ENCODE peak calls at places on chromosomes 7 and 10, in eight cellular contexts. One of them, this sample, is unnamed.

GRCh38 chr10:11498399-11498798 is 113.1 kb downstream of the USP6NL start:
- DNase-seq in pancreas: no peak
- DNase-seq in caudate nucleus: no peak
- DNase-seq in Right ventricle myocardium inferior: no peak
- DNase-seq in astrocyte of the hippocampus: no peak
- DNase-seq in EL: no peak
- DNase-seq in Kasumi-1: no peak
- DNase-seq in SW 1271: no peak
- DNase-seq in this sample: no peak

GRCh38 chr10:124724279-124725027 is 19.7 kb downstream of the FAM53B start:
- DNase-seq in pancreas: no peak
- DNase-seq in caudate nucleus: peak
- DNase-seq in Right ventricle myocardium inferior: peak
- DNase-seq in astrocyte of the hippocampus: peak
- DNase-seq in EL: no peak
- DNase-seq in Kasumi-1: no peak
- DNase-seq in SW 1271: no peak
- DNase-seq in this sample: no peak

GRCh38 chr7:98810166-98810802 is 59.5 kb downstream of the TMEM130 start:
- DNase-seq in pancreas: no peak
- DNase-seq in caudate nucleus: no peak
- DNase-seq in Right ventricle myocardium inferior: no peak
- DNase-seq in astrocyte of the hippocampus: peak
- DNase-seq in EL: no peak
- DNase-seq in Kasumi-1: no peak
- DNase-seq in SW 1271: no peak
- DNase-seq in this sample: no peak

GRCh38 chr7:27944626-27945025 is 204.7 kb downstream of the TAX1BP1 start:
- DNase-seq in pancreas: no peak
- DNase-seq in caudate nucleus: no peak
- DNase-seq in Right ventricle myocardium inferior: no peak
- DNase-seq in astrocyte of the hippocampus: no peak
- DNase-seq in EL: no peak
- DNase-seq in Kasumi-1: no peak
- DNase-seq in SW 1271: no peak
- DNase-seq in this sample: no peak

GRCh38 chr10:16891375-16892313 is 74.4 kb upstream of the RSU1 start:
- DNase-seq in pancreas: no peak
- DNase-seq in caudate nucleus: no peak
- DNase-seq in Right ventricle myocardium inferior: peak
- DNase-seq in astrocyte of the hippocampus: peak
- DNase-seq in EL: peak
- DNase-seq in Kasumi-1: peak
- DNase-seq in SW 1271: peak
- DNase-seq in this sample: peak

GRCh38 chr7:77783111-77783510 is 15.1 kb downstream of the TMEM60 start:
- DNase-seq in pancreas: no peak
- DNase-seq in caudate nucleus: no peak
- DNase-seq in Right ventricle myocardium inferior: no peak
- DNase-seq in astrocyte of the hippocampus: no peak
- DNase-seq in EL: no peak
- DNase-seq in Kasumi-1: no peak
- DNase-seq in SW 1271: no peak
- DNase-seq in this sample: no peak

GRCh38 chr7:69695998-69696657 is 97.9 kb downstream of the AUTS2 start:
- DNase-seq in pancreas: no peak
- DNase-seq in caudate nucleus: no peak
- DNase-seq in Right ventricle myocardium inferior: no peak
- DNase-seq in astrocyte of the hippocampus: no peak
- DNase-seq in EL: no peak
- DNase-seq in Kasumi-1: no peak
- DNase-seq in SW 1271: no peak
- DNase-seq in this sample: no peak

GRCh38 chr7:42740410-42740809 is 171.5 kb downstream of the C7orf25 start:
- DNase-seq in pancreas: no peak
- DNase-seq in caudate nucleus: no peak
- DNase-seq in Right ventricle myocardium inferior: no peak
- DNase-seq in astrocyte of the hippocampus: no peak
- DNase-seq in EL: no peak
- DNase-seq in Kasumi-1: no peak
- DNase-seq in SW 1271: no peak
- DNase-seq in this sample: no peak

GRCh38 chr10:71816421-71816851 is 34.6 kb downstream of the PSAP start:
- DNase-seq in pancreas: no peak
- DNase-seq in caudate nucleus: no peak
- DNase-seq in Right ventricle myocardium inferior: no peak
- DNase-seq in astrocyte of the hippocampus: no peak
- DNase-seq in EL: no peak
- DNase-seq in Kasumi-1: no peak
- DNase-seq in SW 1271: no peak
- DNase-seq in this sample: no peak

GRCh38 chr10:53534428-53534827 is 761.8 kb upstream of the MBL2 start:
- DNase-seq in pancreas: no peak
- DNase-seq in caudate nucleus: no peak
- DNase-seq in Right ventricle myocardium inferior: no peak
- DNase-seq in astrocyte of the hippocampus: no peak
- DNase-seq in EL: no peak
- DNase-seq in Kasumi-1: no peak
- DNase-seq in SW 1271: no peak
- DNase-seq in this sample: no peak

GRCh38 chr10:87678302-87678701 is 18.6 kb downstream of the PAPSS2 start:
- DNase-seq in pancreas: no peak
- DNase-seq in caudate nucleus: no peak
- DNase-seq in Right ventricle myocardium inferior: no peak
- DNase-seq in astrocyte of the hippocampus: no peak
- DNase-seq in EL: no peak
- DNase-seq in Kasumi-1: no peak
- DNase-seq in SW 1271: no peak
- DNase-seq in this sample: no peak

GRCh38 chr10:48215148-48215982 is 59.1 kb downstream of the FRMPD2 start:
- DNase-seq in pancreas: peak
- DNase-seq in caudate nucleus: no peak
- DNase-seq in Right ventricle myocardium inferior: no peak
- DNase-seq in astrocyte of the hippocampus: peak
- DNase-seq in EL: peak
- DNase-seq in Kasumi-1: peak
- DNase-seq in SW 1271: peak
- DNase-seq in this sample: peak

GRCh38 chr7:27939893-27940292 is 199.9 kb downstream of the TAX1BP1 start:
- DNase-seq in pancreas: no peak
- DNase-seq in caudate nucleus: peak
- DNase-seq in Right ventricle myocardium inferior: no peak
- DNase-seq in astrocyte of the hippocampus: no peak
- DNase-seq in EL: no peak
- DNase-seq in Kasumi-1: no peak
- DNase-seq in SW 1271: no peak
- DNase-seq in this sample: no peak

GRCh38 chr7:44791278-44792219 is 4.9 kb upstream of the PPIA start:
- DNase-seq in pancreas: no peak
- DNase-seq in caudate nucleus: no peak
- DNase-seq in Right ventricle myocardium inferior: no peak
- DNase-seq in astrocyte of the hippocampus: peak
- DNase-seq in EL: peak
- DNase-seq in Kasumi-1: peak
- DNase-seq in SW 1271: no peak
- DNase-seq in this sample: no peak

GRCh38 chr7:151245360-151246160 is 2.9 kb downstream of the SMARCD3 start:
- DNase-seq in pancreas: no peak
- DNase-seq in caudate nucleus: peak
- DNase-seq in Right ventricle myocardium inferior: peak
- DNase-seq in astrocyte of the hippocampus: peak
- DNase-seq in EL: peak
- DNase-seq in Kasumi-1: no peak
- DNase-seq in SW 1271: no peak
- DNase-seq in this sample: peak

GRCh38 chr7:114919587-114919986 is 2.3 kb upstream of the MDFIC start:
- DNase-seq in pancreas: no peak
- DNase-seq in caudate nucleus: no peak
- DNase-seq in Right ventricle myocardium inferior: no peak
- DNase-seq in astrocyte of the hippocampus: no peak
- DNase-seq in EL: no peak
- DNase-seq in Kasumi-1: no peak
- DNase-seq in SW 1271: no peak
- DNase-seq in this sample: no peak

GRCh38 chr10:121928528-121928884 is 675 bp upstream of the ATE1 start:
- DNase-seq in pancreas: no peak
- DNase-seq in caudate nucleus: no peak
- DNase-seq in Right ventricle myocardium inferior: no peak
- DNase-seq in astrocyte of the hippocampus: peak
- DNase-seq in EL: peak
- DNase-seq in Kasumi-1: no peak
- DNase-seq in SW 1271: no peak
- DNase-seq in this sample: peak

GRCh38 chr10:96612052-96612830 is 25.4 kb upstream of the TM9SF3 start:
- DNase-seq in pancreas: no peak
- DNase-seq in caudate nucleus: no peak
- DNase-seq in Right ventricle myocardium inferior: no peak
- DNase-seq in astrocyte of the hippocampus: no peak
- DNase-seq in EL: no peak
- DNase-seq in Kasumi-1: no peak
- DNase-seq in SW 1271: no peak
- DNase-seq in this sample: no peak

GRCh38 chr7:85734823-85735222 is 548.0 kb upstream of the SEMA3D start:
- DNase-seq in pancreas: peak
- DNase-seq in caudate nucleus: no peak
- DNase-seq in Right ventricle myocardium inferior: no peak
- DNase-seq in astrocyte of the hippocampus: no peak
- DNase-seq in EL: no peak
- DNase-seq in Kasumi-1: no peak
- DNase-seq in SW 1271: no peak
- DNase-seq in this sample: no peak

GRCh38 chr7:129719980-129720732 is 108.6 kb downstream of the NRF1 start:
- DNase-seq in pancreas: no peak
- DNase-seq in caudate nucleus: no peak
- DNase-seq in Right ventricle myocardium inferior: no peak
- DNase-seq in astrocyte of the hippocampus: no peak
- DNase-seq in EL: no peak
- DNase-seq in Kasumi-1: no peak
- DNase-seq in SW 1271: no peak
- DNase-seq in this sample: peak